ENCODE peak calls at places on chromosomes 6 and 20, in four cellular contexts. M, L, E and R are unnamed samples.

GRCh38 chr6:9646346-9647042 is 768.4 kb downstream of the TFAP2A start:
- DNase-seq in M (no peak), L (no peak), E (no peak), R (peak; percentile 23)

GRCh38 chr6:31473780-31474725 is 23.9 kb upstream of the MICB start:
- DNase-seq in M (no peak), L (no peak), E (no peak), R (peak; percentile 83)

GRCh38 chr6:33123732-33124524 is 48.1 kb downstream of the HLA-DPB1 start:
- DNase-seq in M (no peak), L (no peak), E (peak; percentile 77), R (peak; percentile 50)

GRCh38 chr20:26163890-26164289 is 467.2 kb upstream of the ZNF337 start:
- DNase-seq in M (no peak), L (peak; percentile 13), E (no peak), R (peak; percentile 11)

GRCh38 chr20:13331536-13331935 is 110.5 kb downstream of the ISM1 start:
- DNase-seq in M (no peak), L (no peak), E (no peak), R (no peak)

GRCh38 chr6:89487864-89488263 is 54.9 kb downstream of the ANKRD6 start:
- DNase-seq in M (no peak), L (no peak), E (no peak), R (no peak)

GRCh38 chr6:150403458-150404245 is 34.8 kb downstream of the IYD start:
- DNase-seq in M (no peak), L (no peak), E (no peak), R (peak; percentile 95)

GRCh38 chr6:143598466-143599080 is 79.2 kb upstream of the PHACTR2 start:
- DNase-seq in M (no peak), L (no peak), E (no peak), R (no peak)

GRCh38 chr20:31975874-31976273 is 7.9 kb downstream of the XKR7 start:
- DNase-seq in M (no peak), L (no peak), E (no peak), R (no peak)

GRCh38 chr6:48194596-48195295 is 83.7 kb upstream of the PTCHD4 start:
- DNase-seq in M (no peak), L (no peak), E (no peak), R (no peak)

GRCh38 chr6:37717836-37718251 is 20.2 kb upstream of the MDGA1 start:
- DNase-seq in M (no peak), L (no peak), E (no peak), R (peak; percentile 68)

GRCh38 chr6:65671922-65672321 is 35.1 kb downstream of the EYS start:
- DNase-seq in M (no peak), L (no peak), E (no peak), R (no peak)

GRCh38 chr20:51404297-51405060 is 138.0 kb downstream of the NFATC2 start:
- DNase-seq in M (peak; percentile 55), L (no peak), E (no peak), R (no peak)

DNA sequence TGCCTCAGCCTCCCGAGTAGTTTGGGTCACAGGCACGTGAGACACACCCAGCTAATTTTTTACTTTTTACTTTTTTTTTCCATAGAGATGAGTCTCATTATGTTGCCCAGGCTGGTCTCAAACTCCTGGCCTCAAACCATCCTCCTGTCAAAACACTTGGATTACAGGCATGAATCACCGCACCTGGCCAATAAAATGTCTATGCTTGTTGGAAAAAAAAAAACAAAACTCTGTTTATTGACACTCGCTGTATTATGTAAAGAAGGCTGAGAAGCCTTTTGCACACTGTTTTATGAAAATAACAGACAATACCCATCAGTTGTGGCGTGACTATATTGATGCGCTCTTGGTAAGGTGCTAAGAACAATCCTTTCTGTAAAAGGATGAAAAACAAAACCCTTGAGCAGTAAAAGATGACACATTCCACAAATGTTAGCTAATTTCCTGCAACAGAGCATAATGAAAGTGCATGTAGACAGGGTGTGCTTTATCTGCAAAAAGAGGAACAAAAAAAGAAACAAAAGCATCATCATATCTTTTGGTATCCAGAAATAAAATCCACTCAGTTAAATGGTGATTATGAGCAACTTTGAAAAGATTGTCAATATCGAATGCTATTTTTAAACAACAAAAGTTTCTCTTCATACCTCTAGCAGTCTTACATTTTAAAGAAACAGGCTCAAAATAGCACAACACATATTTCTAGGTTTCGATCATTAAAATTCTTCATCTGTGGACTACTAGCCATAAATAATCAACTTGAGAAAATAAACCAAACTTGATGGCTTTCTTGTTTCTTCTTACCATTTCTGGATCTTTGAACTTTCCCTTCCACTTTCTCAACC is 108.3 kb upstream of the PHACTR1 start:
- DNase-seq in M (no peak), L (peak; percentile 26), E (no peak), R (no peak)
- H3K4me3 ChIP-seq in M (no peak overlapping the region), L (peak overlapping the region; percentile 21), E (no peak overlapping the region), R (no peak overlapping the region)

DNA sequence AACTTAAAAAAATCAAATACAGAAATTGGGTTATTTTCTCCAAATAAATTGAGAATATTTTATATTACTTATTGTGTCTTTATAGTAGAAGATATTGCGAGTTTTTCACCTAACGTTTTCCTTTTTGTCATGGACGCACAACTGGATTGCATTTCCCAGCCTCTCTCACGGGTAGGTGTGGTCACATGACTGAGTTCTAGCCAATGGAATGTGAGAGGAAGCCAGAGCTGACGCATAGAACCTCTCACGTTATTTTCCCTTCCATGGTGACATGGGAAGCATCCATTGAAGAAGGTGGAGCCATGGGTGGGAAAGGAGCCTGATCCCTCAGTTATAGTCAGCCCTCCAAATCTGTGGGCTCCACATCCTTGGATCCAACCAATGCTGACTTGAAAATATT is 155.9 kb upstream of the UST start:
- DNase-seq in M (no peak), L (no peak), E (no peak), R (no peak)
- H3K36me3 ChIP-seq in M (no peaks in the 10 kb centered on the region), L (no peaks in the 10 kb centered on the region), E (no peaks in the 10 kb centered on the region), R (no peaks in the 10 kb centered on the region)

GRCh38 chr6:157761331-157761921 is 61.6 kb upstream of the SNX9 start:
- DNase-seq in M (no peak), L (no peak), E (no peak), R (no peak)

GRCh38 chr6:157763129-157763893 is 59.7 kb upstream of the SNX9 start:
- DNase-seq in M (peak; percentile 99), L (peak; percentile 100), E (peak; percentile 93), R (peak; percentile 65)

GRCh38 chr6:157760589-157761330 is 62.3 kb upstream of the SNX9 start:
- DNase-seq in M (no peak), L (no peak), E (no peak), R (peak; percentile 56)

GRCh38 chr6:157762636-157763035 is 60.4 kb upstream of the SNX9 start:
- DNase-seq in M (no peak), L (no peak), E (no peak), R (peak; percentile 38)

GRCh38 chr6:157761926-157762325 is 61.1 kb upstream of the SNX9 start:
- DNase-seq in M (no peak), L (no peak), E (no peak), R (no peak)
- H3K4me3 ChIP-seq in M (no peak overlapping the region), L (no peak overlapping the region), E (no peak overlapping the region), R (no peak overlapping the region)

DNA sequence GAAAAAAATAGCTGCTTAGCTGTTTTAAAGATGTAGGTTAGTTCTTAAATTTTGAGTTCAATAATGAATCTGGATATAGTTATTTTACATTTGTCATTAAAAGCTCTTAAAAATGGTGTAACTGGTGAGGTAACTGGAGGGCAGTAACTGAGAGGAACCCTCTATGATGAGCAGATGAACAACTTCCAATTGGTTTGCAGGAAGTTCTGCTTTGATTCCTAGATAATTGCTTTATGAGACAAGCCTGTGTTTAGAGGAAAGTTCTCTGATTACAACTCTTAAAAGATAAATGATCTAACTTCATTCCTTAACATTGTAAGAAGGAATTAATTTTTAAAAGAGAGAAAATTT is 8.5 kb downstream of the MYLIP start:
- DNase-seq in M (no peak), L (no peak), E (no peak), R (no peak)
- H3K36me3 ChIP-seq in M (peaks cover 24% of the 10 kb centered on the region), L (no peaks in the 10 kb centered on the region), E (no peaks in the 10 kb centered on the region), R (peaks cover 14% of the 10 kb centered on the region)

DNA sequence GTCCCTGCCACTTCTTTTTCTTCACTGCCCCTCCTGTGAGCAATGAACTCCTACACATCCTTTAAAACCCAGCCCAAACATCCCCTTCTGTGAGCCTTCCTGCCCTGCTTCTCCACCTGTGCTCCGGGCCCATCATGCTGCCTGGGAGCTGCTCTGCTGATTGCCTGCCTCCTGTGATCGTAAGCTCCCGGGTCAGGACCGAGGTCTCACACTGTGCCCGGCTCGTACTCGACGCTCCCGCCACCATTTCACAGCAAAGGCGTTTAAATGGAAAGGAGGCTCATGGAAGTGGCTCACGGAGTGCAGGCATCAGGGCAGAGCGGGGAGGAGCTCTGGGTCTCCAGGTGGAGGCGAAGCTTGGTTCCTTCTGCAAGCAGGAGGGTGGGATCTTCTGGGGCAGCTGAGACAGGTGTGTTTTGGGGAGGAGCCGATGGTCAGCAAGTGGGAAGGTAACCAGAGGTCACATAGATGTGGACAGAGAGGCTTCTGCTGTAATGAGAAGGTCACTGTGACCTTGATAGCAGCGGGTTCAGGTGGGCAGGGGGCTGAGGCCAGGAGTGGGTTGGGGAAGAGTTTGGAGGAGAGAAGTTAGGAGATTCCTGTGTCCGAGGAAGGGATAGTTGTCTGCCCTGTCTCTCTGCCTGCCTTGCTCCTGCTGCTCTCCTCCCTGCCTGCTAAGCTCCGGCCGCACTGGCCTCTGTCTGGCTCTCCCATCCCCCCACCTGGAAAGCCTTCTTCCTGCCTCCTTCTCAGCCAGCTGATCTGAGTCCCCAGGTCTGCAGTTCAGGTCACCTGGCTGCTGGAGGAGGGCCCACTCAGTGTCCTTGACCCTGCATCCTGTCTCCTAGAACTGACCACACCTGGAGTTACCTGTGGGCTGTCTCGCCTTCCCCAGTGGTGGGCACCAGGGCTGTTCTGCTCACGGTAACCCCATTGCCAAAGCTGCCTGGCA is 52.7 kb upstream of the FRMD1 start:
- DNase-seq in M (peak; percentile 65), L (no peak), E (no peak), R (no peak)
- H3K4me3 ChIP-seq in M (no peak overlapping the region), L (no peak overlapping the region), E (no peak overlapping the region), R (no peak overlapping the region)